ENCODE peak calls at places on chromosomes 12 and 14, in eight cellular contexts. C, U, L, Y, O, P, T and W are unnamed samples.

GRCh38 chr14:29941401-29941800 is 13.8 kb upstream of the PRKD1 start:
- DNase-seq in L (no peak), C (no peak), O (no peak), P (no peak), T (no peak), U (no peak), Y (no peak), W (no peak)

GRCh38 chr14:100708349-100709217 is 18.1 kb upstream of the DLK1 start:
- DNase-seq in C (no peak), Y (peak), L (no peak), O (no peak), T (peak), P (no peak), U (peak), W (no peak)

GRCh38 chr12:53472183-53472582 is 20.3 kb downstream of the PCBP2 start:
- DNase-seq in U (no peak), Y (no peak), C (no peak), L (no peak), P (no peak), T (no peak), O (no peak), W (no peak)

GRCh38 chr12:108657130-108657745 is 23.5 kb upstream of the SELPLG start:
- DNase-seq in P (no peak), L (no peak), U (no peak), Y (no peak), C (no peak), O (no peak), T (no peak), W (no peak)

GRCh38 chr14:104268725-104269436 is 130.5 kb downstream of the KIF26A start:
- DNase-seq in T (no peak), C (no peak), L (no peak), U (peak), P (no peak), O (no peak), Y (no peak), W (peak)

GRCh38 chr14:35932659-35933159 is 106.6 kb downstream of the BRMS1L start:
- DNase-seq in L (no peak), Y (peak), C (no peak), T (no peak), O (no peak), U (no peak), P (no peak), W (no peak)

GRCh38 chr12:115357681-115358080 is 673.7 kb upstream of the TBX3 start:
- DNase-seq in L (no peak), Y (no peak), U (no peak), O (no peak), P (no peak), T (no peak), C (no peak), W (no peak)

GRCh38 chr12:3752741-3753486 is at the start of gene CRACR2A:
- DNase-seq in O (peak), T (peak), P (no peak), U (peak), Y (no peak), L (peak), C (peak), W (peak)

GRCh38 chr12:47356129-47356622 is 276.4 kb upstream of the AMIGO2 start:
- DNase-seq in Y (no peak), C (no peak), O (no peak), T (no peak), L (no peak), P (no peak), U (no peak), W (no peak)

GRCh38 chr12:107372229-107372658 is 278.9 kb upstream of the CRY1 start:
- DNase-seq in Y (no peak), O (no peak), P (no peak), T (no peak), U (no peak), L (no peak), C (no peak), W (peak)

GRCh38 chr12:2813573-2814185 is 1.2 kb downstream of the ITFG2 start:
- DNase-seq in U (peak), T (peak), L (no peak), O (peak), P (peak), Y (peak), C (no peak), W (no peak)

GRCh38 chr14:22190411-22191191 is 398.4 kb downstream of the DAD1 start:
- DNase-seq in T (no peak), C (peak), P (peak), U (no peak), L (no peak), O (no peak), Y (peak), W (no peak)

GRCh38 chr14:82759691-82760090 is 1226.0 kb upstream of the SEL1L start:
- DNase-seq in U (no peak), L (no peak), C (no peak), O (no peak), Y (no peak), T (no peak), P (no peak), W (no peak)

GRCh38 chr12:18782827-18783226 is 44.9 kb downstream of the CAPZA3 start:
- DNase-seq in P (no peak), T (no peak), U (no peak), Y (no peak), L (no peak), C (no peak), O (no peak), W (no peak)

GRCh38 chr12:65163755-65164154 is 5.6 kb upstream of the LEMD3 start:
- DNase-seq in U (no peak), T (no peak), O (no peak), Y (no peak), C (no peak), L (no peak), P (no peak), W (no peak)

GRCh38 chr12:30874455-30875313 is 51.9 kb upstream of the TSPAN11 start:
- DNase-seq in T (no peak), U (no peak), Y (no peak), L (no peak), C (no peak), P (no peak), O (no peak), W (no peak)

GRCh38 chr12:121562484-121562883 is 18.3 kb downstream of the KDM2B start:
- DNase-seq in Y (no peak), P (no peak), T (no peak), L (no peak), C (no peak), O (no peak), U (no peak), W (no peak)

GRCh38 chr12:74665690-74666089 is 128.1 kb downstream of the ATXN7L3B start:
- DNase-seq in C (no peak), T (no peak), Y (no peak), L (no peak), O (no peak), U (no peak), P (no peak), W (no peak)

GRCh38 chr12:109952873-109953272 is 43.3 kb downstream of the GIT2 start:
- DNase-seq in C (no peak), Y (no peak), U (no peak), P (no peak), T (no peak), O (no peak), L (no peak), W (no peak)

GRCh38 chr12:110277705-110278104 is 3.3 kb upstream of the ATP2A2 start:
- DNase-seq in U (no peak), O (no peak), L (no peak), C (no peak), P (no peak), Y (no peak), T (no peak), W (no peak)

GRCh38 chr14:51327376-51327775 is 87.3 kb downstream of the TMX1 start:
- DNase-seq in O (no peak), T (no peak), U (no peak), L (no peak), C (no peak), Y (no peak), P (no peak), W (no peak)

GRCh38 chr12:6699989-6700645 is 498 bp downstream of the PIANP start:
- DNase-seq in U (no peak), T (peak), C (no peak), Y (no peak), O (peak), P (no peak), L (no peak), W (no peak)

GRCh38 chr14:30193791-30194407 is 266.3 kb upstream of the PRKD1 start:
- DNase-seq in Y (peak), P (peak), L (no peak), T (no peak), O (no peak), C (peak), U (no peak), W (no peak)

GRCh38 chr12:19421503-19422282 is 17.6 kb upstream of the AEBP2 start:
- DNase-seq in C (no peak), Y (no peak), T (no peak), O (no peak), P (no peak), U (no peak), L (no peak), W (no peak)

GRCh38 chr14:44712095-44712822 is 205.2 kb upstream of the FSCB start:
- DNase-seq in T (peak), Y (no peak), C (no peak), O (no peak), P (no peak), L (no peak), U (peak), W (no peak)

GRCh38 chr12:98373019-98373554 is 142.3 kb upstream of the TMPO start:
- DNase-seq in L (no peak), T (peak), C (no peak), O (no peak), P (peak), U (no peak), Y (peak), W (no peak)

GRCh38 chr12:111437816-111438454 is 32.2 kb downstream of the SH2B3 start:
- DNase-seq in L (no peak), O (no peak), C (no peak), Y (peak), U (peak), P (peak), T (no peak), W (peak)

GRCh38 chr12:53052419-53053222 is 2.8 kb downstream of the TNS2 start:
- DNase-seq in C (no peak), P (peak), O (no peak), Y (peak), T (no peak), L (peak), U (peak), W (no peak)

DNA sequence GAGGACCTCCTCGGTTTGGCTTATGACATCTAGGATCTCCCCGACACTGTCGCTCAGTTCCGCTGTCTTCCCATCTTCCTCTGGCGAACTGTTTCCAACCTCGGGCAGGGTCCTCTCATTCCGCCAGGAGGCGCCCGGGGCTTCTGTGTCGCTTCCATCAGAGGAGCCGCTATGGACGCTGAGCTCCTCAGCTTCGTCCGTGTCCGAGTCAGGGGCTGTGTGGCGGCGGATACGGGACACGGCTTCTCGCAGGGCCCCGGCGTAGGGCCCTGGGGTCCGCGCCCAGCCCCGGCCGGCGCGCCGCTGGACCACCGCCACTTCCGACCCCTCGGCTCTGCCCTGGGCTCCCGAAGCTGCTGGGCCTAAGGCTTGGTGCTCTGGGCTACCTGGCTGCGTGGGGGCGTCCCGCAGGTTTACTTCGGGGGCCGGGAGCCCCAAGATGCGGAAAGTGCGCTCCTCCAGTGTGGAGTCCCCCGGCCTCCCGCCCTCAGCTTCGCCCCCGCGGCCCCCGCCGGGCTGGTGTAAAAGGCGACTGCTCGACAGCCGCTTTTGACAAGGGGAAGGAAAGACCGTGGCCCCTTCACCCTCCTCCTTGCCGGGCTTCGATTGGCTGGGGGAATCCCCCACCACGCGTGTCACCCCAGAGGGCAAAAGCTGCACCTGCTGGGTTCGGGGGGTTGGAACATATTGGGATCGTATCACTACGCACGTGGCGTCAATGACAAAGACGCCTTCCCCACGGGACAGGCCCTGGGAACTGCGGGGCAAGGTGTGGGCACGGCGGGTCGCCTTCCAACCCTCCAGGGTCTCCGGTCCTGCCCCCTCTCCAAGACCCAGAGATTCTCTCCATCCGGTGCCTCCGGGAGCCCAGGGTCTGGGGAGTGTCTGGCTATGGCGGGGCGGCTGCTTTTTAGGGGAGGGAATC is 2.1 kb downstream of the DDN start:
- DNase-seq in L (peak), U (peak), T (peak), C (no peak), P (peak), O (peak), Y (peak), W (peak)
- TF ChIP-seq CTCF in L (peak), U (peak), T (peak), C (peak), P (peak), O (peak), Y (peak), W (peak)

DNA sequence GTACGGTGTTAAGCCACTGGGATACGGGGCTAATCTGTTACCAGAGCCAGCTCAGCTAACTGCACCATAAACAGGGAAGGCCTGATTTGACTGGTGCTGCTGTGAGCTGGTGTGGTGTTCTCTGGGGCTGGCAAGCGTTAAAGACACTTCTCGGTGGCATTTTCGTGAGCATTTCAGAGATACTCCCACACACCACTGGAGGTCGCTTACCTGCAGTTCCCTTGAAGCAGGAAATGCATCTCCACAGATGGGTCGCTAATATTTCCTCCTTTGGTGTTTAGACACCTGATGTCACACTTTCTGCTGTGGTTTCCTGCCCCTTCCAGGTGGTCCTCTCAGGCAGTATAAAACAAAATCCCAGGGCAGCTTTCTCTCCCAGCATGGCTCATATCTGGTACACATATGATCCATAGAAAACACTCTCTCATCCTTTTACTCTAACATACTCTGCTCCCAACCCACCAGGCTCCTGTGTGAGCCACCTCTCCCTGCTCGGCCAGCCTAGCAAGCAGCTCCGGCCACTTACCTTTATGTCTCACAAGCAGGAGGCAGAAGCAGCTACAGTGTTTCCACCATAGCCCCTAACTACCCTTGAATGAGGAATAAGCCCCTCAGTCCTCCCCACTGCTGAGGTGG is 129.9 kb upstream of the GRIN2B start:
- DNase-seq in L (no peak), Y (peak), P (no peak), C (no peak), U (no peak), O (no peak), T (peak), W (no peak)
- TF ChIP-seq CTCF in L (no peak), Y (peak), P (no peak), C (no peak), U (no peak), O (no peak), T (no peak), W (no peak)

DNA sequence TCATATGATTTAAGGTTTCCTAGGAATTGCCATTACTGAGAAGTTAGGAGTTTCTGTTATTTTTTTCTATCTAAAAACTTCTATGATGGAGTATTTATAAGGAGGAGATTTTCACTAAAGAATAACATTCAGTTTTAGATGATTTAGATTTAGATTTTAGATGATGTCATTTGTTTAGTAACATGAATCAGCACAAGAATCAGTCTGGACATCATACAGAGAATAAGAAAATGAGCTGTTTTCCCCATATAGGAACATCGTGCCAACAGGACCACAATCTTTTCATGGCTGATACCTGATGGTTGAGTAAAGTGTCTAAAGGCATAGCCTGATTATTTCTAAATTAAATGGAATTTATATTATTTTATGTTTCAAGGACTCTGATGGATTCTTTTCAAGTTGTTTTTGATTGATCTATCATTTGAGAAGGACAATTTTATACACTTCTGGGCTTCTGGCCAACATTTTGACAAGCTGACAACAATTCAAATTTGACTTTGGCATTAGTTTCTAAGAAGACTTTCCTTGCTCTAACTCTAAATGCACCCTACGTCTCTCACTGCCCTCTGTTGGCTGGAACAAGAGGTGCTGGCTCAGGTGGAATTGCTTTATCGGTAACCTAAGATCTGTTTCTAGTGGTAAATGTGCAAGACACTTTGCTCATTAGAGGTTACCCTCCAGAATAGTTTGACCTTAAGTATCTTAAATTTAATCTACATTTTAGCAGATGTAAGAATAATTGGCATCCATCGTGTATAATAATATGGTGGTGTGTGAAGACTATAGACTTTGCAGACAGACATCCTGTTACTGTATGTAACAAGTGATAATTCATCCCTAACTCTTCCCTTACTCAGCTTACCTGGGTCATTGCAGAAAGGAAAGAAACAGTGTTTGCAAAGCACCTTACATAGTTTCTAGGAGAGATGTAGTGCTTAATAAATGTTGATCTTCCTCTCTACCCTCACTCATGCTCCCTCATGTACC is 42.8 kb upstream of the CPSF6 start:
- DNase-seq in L (no peak), P (peak), C (no peak), T (no peak), Y (peak), O (no peak), U (no peak), W (no peak)
- TF ChIP-seq CTCF in L (no peak), P (peak), C (peak), T (peak), Y (peak), O (no peak), U (no peak), W (no peak)

GRCh38 chr14:20986811-20987210 is 3.0 kb upstream of the METTL17 start:
- DNase-seq in Y (peak), O (no peak), L (no peak), P (peak), C (peak), U (no peak), T (no peak), W (no peak)

GRCh38 chr14:20989464-20989786 is 355 bp upstream of the METTL17 start:
- DNase-seq in O (no peak), P (no peak), L (no peak), C (no peak), Y (no peak), U (no peak), T (no peak), W (no peak)

GRCh38 chr14:20988717-20989116 is 1.1 kb upstream of the METTL17 start:
- DNase-seq in P (no peak), Y (no peak), O (no peak), T (no peak), L (no peak), C (no peak), U (peak), W (no peak)

GRCh38 chr14:20989787-20990600 is at the start of gene METTL17:
- DNase-seq in O (peak), P (peak), T (peak), L (peak), U (peak), C (peak), Y (peak), W (peak)
- TF ChIP-seq CTCF in O (peak), P (peak), T (peak), L (no peak), U (no peak), C (peak), Y (no peak), W (no peak)